ENCODE peak calls at places on chromosomes 16 and 17, in four cellular contexts. S, U, Z and R are unnamed samples.

GRCh38 chr16:31271621-31272190 is 11.9 kb downstream of the ITGAM start:
- DNase-seq in S (no peak), U (no peak), Z (no peak), R (no peak)

GRCh38 chr16:73179671-73180370 is 131.9 kb upstream of the ZFHX3 start:
- DNase-seq in S (no peak), U (no peak), Z (no peak), R (no peak)

GRCh38 chr17:56045907-56046306 is 107.4 kb upstream of the ANKFN1 start:
- DNase-seq in S (no peak), U (no peak), Z (no peak), R (no peak)

GRCh38 chr16:11668590-11669379 is 530 bp downstream of the SNN start:
- DNase-seq in S (no peak), U (no peak), Z (no peak), R (no peak)

GRCh38 chr17:15124746-15125145 is 140.4 kb downstream of the PMP22 start:
- DNase-seq in S (no peak), U (no peak), Z (no peak), R (no peak)

GRCh38 chr17:45289316-45290268 is 27.2 kb downstream of the MAP3K14 start:
- DNase-seq in S (no peak), U (no peak), Z (no peak), R (peak)

GRCh38 chr17:45963889-45964288 is 35.2 kb upstream of the STH start:
- DNase-seq in S (no peak), U (no peak), Z (no peak), R (no peak)

GRCh38 chr17:70327723-70328122 is 158.4 kb downstream of the KCNJ2 start:
- DNase-seq in S (no peak), U (no peak), Z (no peak), R (no peak)

GRCh38 chr17:79862771-79863440 is 23.7 kb upstream of the CBX4 start:
- DNase-seq in S (no peak), U (no peak), Z (no peak), R (no peak)

GRCh38 chr16:81445143-81445922 is 725 bp downstream of the CMIP start:
- DNase-seq in S (no peak), U (peak), Z (no peak), R (no peak)

GRCh38 chr16:15900901-15901465 is 12.6 kb upstream of the CEP20 start:
- DNase-seq in S (no peak), U (no peak), Z (no peak), R (no peak)

GRCh38 chr16:75267631-75268264 is 16.3 kb upstream of the BCAR1 start:
- DNase-seq in S (peak), U (peak), Z (peak), R (peak)

GRCh38 chr17:72529386-72529785 is 408.6 kb downstream of the SOX9 start:
- DNase-seq in S (no peak), U (peak), Z (no peak), R (no peak)

DNA sequence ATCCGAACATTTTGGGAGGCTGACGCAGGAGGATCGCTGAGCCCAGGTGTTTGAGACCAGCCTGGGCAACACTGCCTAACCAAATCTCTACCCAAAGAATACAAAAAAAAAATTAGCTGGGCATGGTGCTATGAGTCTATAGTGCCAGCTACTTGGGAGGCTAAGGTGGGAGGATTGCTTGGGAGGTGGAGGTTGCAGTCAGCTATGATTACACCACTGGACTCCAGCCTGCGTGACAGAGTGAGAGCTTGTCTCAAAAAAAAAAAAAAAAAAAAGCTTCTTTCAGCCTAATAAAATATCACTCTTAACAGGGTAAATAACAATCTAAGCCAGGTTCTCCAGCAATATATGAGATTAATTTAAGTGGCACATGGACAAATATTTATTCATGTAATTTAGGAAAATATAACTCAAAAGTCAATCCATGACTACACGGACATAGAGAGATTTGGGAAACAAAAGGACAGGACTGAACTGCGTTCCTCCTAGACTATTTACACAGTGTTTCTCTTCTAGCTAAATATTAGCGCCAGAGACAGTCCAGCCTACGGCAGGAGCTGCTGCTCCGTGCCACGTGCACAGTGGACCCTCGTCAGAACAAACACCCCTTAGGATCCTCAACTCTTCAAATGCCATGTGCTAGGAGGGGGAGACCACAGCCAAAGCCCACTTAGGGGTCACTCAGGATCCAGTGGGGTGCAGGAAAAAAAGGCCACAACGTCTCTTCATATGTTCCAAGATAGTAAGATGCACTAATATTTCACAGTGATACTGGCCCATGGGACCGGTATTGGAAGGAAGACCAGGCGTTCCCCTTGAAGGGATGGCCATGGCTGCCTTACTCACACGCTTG is 8.7 kb downstream of the USP36 start:
- DNase-seq in S (no peak), U (no peak), Z (no peak), R (no peak)
- TF ChIP-seq CTCF in S (no peak), U (no peak), Z (no peak), R (no peak)

GRCh38 chr16:50697421-50697715 is 4.0 kb downstream of the NOD2 start:
- DNase-seq in S (no peak), U (no peak), Z (no peak), R (peak)

GRCh38 chr16:50702725-50703124 is 9.3 kb downstream of the NOD2 start:
- DNase-seq in S (no peak), U (no peak), Z (no peak), R (peak)

GRCh38 chr16:50697881-50698767 is 4.7 kb downstream of the NOD2 start:
- DNase-seq in S (peak), U (peak), Z (no peak), R (peak)

GRCh38 chr16:50696575-50697420 is 3.4 kb downstream of the NOD2 start:
- DNase-seq in S (peak), U (peak), Z (peak), R (peak)

DNA sequence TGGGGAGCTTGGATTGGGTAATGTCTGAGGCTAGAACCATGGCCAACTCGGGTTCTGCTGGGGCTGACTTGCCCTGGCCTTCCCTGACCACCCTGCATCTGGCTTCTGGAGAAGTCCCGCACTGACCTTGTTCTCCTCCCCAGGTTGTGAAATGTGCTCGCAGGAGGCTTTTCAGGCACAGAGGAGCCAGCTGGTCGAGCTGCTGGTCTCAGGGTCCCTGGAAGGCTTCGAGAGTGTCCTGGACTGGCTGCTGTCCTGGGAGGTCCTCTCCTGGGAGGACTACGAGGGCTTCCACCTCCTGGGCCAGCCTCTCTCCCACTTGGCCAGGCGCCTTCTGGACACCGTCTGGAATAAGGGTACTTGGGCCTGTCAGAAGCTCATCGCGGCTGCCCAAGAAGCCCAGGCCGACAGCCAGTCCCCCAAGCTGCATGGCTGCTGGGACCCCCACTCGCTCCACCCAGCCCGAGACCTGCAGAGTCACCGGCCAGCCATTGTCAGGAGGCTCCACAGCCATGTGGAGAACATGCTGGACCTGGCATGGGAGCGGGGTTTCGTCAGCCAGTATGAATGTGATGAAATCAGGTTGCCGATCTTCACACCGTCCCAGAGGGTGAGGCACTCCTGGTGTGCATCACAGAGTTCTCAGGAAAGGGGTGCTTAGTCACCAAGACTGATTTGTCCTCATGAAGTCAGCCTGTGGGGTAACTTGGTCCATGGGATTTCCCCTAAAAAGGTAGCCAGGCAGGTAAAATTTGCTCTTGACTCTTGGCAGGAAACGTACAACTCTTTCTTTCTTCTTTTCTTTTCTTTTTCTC is 6.1 kb downstream of the NOD2 start:
- DNase-seq in S (no peak), U (no peak), Z (peak), R (peak)
- TF ChIP-seq CTCF in S (no peak), U (no peak), Z (no peak), R (no peak)

DNA sequence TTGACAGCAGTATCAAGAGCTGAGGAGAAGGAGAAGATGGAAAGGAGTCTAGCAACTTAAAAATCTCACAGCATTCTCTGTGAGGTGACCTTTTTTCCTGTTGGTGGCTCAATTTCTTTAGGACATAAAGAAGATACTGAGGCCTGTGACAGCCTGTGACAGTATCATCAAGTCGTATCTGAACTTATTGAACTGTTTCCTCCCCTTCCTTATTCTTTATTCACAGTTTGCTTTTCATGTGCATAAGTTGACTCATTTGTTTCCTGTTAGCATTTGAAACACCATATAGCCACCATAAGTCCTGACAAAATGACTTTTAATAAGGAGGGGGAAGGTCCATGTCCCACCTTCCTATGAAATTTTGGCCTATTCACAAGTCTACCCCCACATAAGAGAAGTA is 8.8 kb downstream of the UNK start:
- DNase-seq in S (no peak), U (no peak), Z (no peak), R (no peak)
- TF ChIP-seq CTCF in S (no peak), U (no peak), Z (no peak), R (no peak)

GRCh38 chr16:13120557-13120956 is 219.2 kb downstream of the SHISA9 start:
- DNase-seq in S (no peak), U (no peak), Z (no peak), R (no peak)
- TF ChIP-seq CTCF in S (no peak), U (no peak), Z (no peak), R (no peak)